ENCODE peak calls at places on chromosome 22, in seven cellular contexts. S, C, V, X, Z, U and H are unnamed samples.

GRCh38 chr22:35306350-35306967 is 6.8 kb downstream of the TOM1 start:
- DNase-seq in X (no peak), V (no peak), Z (no peak), C (no peak), S (no peak), U (no peak), H (no peak)

GRCh38 chr22:33921576-33922181 is 1.4 kb upstream of the LARGE1 start:
- DNase-seq in X (no peak), U (no peak), C (peak; percentile 45), Z (peak; percentile 78), S (peak; percentile 30), V (no peak), H (peak; percentile 42)

GRCh38 chr22:30802202-30803166 is 107.8 kb downstream of the OSBP2 start:
- DNase-seq in Z (peak; percentile 82), X (peak; percentile 65), S (peak; percentile 74), C (peak; percentile 94), V (peak; percentile 32), U (no peak), H (peak; percentile 95)

GRCh38 chr22:37601540-37602442 is 6.8 kb upstream of the GGA1 start:
- DNase-seq in X (no peak), Z (peak; percentile 8), V (no peak), S (no peak), U (no peak), C (peak; percentile 19), H (peak; percentile 88)

GRCh38 chr22:48960981-48961655 is 866.6 kb downstream of the BRD1 start:
- DNase-seq in S (no peak), X (no peak), V (no peak), U (no peak), C (no peak), Z (no peak), H (no peak)

GRCh38 chr22:36258750-36259619 is 6.1 kb downstream of the APOL1 start:
- DNase-seq in X (no peak), S (no peak), C (peak; percentile 65), V (no peak), U (no peak), Z (peak; percentile 26), H (no peak)

GRCh38 chr22:48695251-48695650 is 1132.4 kb downstream of the BRD1 start:
- DNase-seq in S (no peak), V (no peak), U (no peak), X (no peak), Z (no peak), C (no peak), H (no peak)

GRCh38 chr22:38748487-38749136 is 7.2 kb downstream of the SUN2 start:
- DNase-seq in C (no peak), S (no peak), Z (no peak), V (no peak), U (no peak), X (no peak), H (no peak)

GRCh38 chr22:48619721-48620120 is 1208.0 kb downstream of the BRD1 start:
- DNase-seq in V (no peak), X (no peak), Z (no peak), S (no peak), U (no peak), C (no peak), H (no peak)

GRCh38 chr22:19166421-19166820 is 12.1 kb downstream of the SLC25A1 start:
- DNase-seq in S (no peak), Z (no peak), V (no peak), C (no peak), X (no peak), U (no peak), H (no peak)

GRCh38 chr22:38513063-38513462 is 7.0 kb upstream of the DDX17 start:
- DNase-seq in V (peak; percentile 46), X (no peak), S (no peak), U (no peak), C (no peak), Z (no peak), H (peak; percentile 45)

GRCh38 chr22:33599596-33599995 is 320.7 kb downstream of the LARGE1 start:
- DNase-seq in X (no peak), S (no peak), U (no peak), Z (no peak), C (no peak), V (no peak), H (no peak)

GRCh38 chr22:39155421-39155820 is 2.9 kb upstream of the CBX7 start:
- DNase-seq in U (no peak), S (no peak), X (no peak), Z (no peak), V (no peak), C (no peak), H (no peak)

GRCh38 chr22:39312410-39312809 is 7.0 kb downstream of the RPL3 start:
- DNase-seq in V (no peak), X (peak; percentile 52), S (no peak), U (no peak), C (no peak), Z (no peak), H (no peak)

GRCh38 chr22:40491990-40492631 is 121.7 kb downstream of the SGSM3 start:
- DNase-seq in V (no peak), S (no peak), Z (no peak), C (peak; percentile 43), U (peak; percentile 69), X (peak; percentile 74), H (no peak)

GRCh38 chr22:48576333-48577013 is 1251.2 kb downstream of the BRD1 start:
- DNase-seq in V (no peak), S (no peak), Z (peak; percentile 72), U (no peak), X (no peak), C (no peak), H (no peak)

GRCh38 chr22:39215430-39216142 is 29.2 kb downstream of the PDGFB start:
- DNase-seq in Z (no peak), V (peak; percentile 38), C (no peak), X (no peak), S (no peak), U (no peak), H (no peak)

GRCh38 chr22:28112548-28113043 is 193.5 kb upstream of the PITPNB start:
- DNase-seq in C (peak; percentile 44), X (no peak), S (no peak), V (no peak), U (no peak), Z (no peak), H (peak; percentile 32)

GRCh38 chr22:23063539-23064380 is 6.6 kb upstream of the GNAZ start:
- DNase-seq in X (no peak), V (no peak), Z (no peak), U (no peak), C (no peak), S (no peak), H (no peak)

GRCh38 chr22:29212738-29213137 is 7.0 kb downstream of the EMID1 start:
- DNase-seq in S (no peak), X (no peak), V (no peak), Z (no peak), C (no peak), U (no peak), H (no peak)

GRCh38 chr22:36573815-36574350 is 44.9 kb upstream of the EIF3D start:
- DNase-seq in C (no peak), Z (no peak), X (no peak), S (no peak), V (no peak), U (no peak), H (no peak)

GRCh38 chr22:46247443-46247975 is 2.6 kb downstream of the CDPF1 start:
- DNase-seq in Z (no peak), C (no peak), X (no peak), U (no peak), S (no peak), V (no peak), H (no peak)

GRCh38 chr22:46244771-46245170 is 5.3 kb downstream of the CDPF1 start:
- DNase-seq in Z (no peak), U (no peak), V (no peak), S (no peak), X (no peak), C (no peak), H (no peak)

GRCh38 chr22:46250035-46250782 is at the start of gene CDPF1:
- DNase-seq in X (peak; percentile 82), Z (peak; percentile 82), C (peak; percentile 77), V (peak; percentile 85), U (peak; percentile 89), S (peak; percentile 37), H (peak; percentile 94)

GRCh38 chr22:46245515-46245914 is 4.6 kb downstream of the CDPF1 start:
- DNase-seq in Z (no peak), U (no peak), X (no peak), C (no peak), V (no peak), S (no peak), H (no peak)

DNA sequence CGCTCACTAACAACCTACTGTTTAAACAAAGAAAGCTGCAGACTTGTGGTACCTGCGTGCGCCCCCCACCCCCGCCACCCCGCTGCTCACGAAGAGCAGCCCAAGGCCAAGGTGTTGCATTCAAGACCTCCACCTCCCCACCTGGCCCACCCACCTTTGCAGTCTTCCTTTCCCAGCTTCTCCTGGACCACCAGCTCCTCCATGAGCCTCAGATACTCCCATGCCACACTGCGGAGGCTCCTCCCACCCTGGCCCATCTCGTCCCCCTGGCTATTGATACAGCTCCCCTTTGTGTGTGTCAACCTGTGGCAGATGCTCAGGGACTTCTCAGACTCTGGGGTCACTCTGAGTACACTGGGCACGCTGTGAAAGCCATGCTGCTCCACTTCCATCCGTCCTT is 3.9 kb downstream of the CDPF1 start:
- DNase-seq in C (no peak), Z (no peak), U (no peak), S (no peak), V (no peak), X (no peak), H (no peak)
- TF ChIP-seq CTCF in C (no peak), Z (no peak), U (no peak), S (no peak), V (no peak), X (no peak), H (no peak)

GRCh38 chr22:50246242-50247175 is 1.7 kb upstream of the TUBGCP6 start:
- DNase-seq in V (no peak), Z (no peak), S (no peak), C (no peak), X (no peak), U (no peak), H (peak; percentile 35)
- TF ChIP-seq CTCF in V (no peak), Z (peak; percentile 40), S (no peak), C (no peak), X (no peak), U (no peak), H (no peak)

DNA sequence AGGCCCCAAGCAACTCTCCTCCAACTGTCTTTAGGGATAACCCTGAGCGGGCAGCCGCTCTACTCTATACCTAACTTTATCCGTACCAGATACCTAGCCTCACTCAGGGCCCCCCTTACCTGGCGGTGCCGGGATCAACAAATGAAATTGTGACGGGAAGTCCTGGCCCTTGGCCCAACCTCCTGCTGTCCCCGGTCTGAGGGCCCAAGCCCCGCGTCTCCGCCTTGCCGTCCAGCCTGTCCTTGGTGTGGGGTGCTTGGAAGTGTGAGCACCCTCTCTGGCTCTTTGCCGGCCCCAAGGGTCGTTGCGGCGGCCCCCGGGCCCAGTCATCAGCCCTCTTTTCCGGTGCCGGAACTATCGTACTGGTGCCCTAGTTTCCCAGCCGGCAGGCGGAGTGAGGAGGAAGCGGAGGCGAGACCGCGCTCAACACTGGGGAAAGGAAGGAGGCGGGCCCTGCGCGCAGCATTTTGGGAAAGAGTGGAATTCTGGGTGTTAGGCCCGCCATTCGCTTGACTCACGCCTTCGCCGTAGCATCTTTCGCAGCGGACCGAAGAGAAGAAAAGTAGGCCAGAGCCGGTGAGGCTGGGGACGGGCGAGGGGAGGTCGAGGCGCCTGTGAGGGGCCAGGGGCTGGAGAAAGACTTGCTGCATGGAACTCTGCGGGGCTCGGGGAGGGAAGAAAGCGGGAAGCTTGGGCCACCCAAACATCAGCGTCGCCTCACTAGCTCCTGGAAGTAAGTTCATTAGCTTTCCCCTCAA is at the start of gene SNRPD3:
- DNase-seq in C (peak; percentile 94), Z (peak; percentile 86), S (peak; percentile 82), U (peak; percentile 89), X (peak; percentile 88), V (peak; percentile 87), H (peak; percentile 90)
- TF ChIP-seq CTCF in C (no peak), Z (peak; percentile 40), S (peak; percentile 37), U (no peak), X (no peak), V (no peak), H (no peak)

GRCh38 chr22:32205974-32206773 is 1.3 kb upstream of the RFPL2 start:
- DNase-seq in U (no peak), S (no peak), Z (peak; percentile 25), C (no peak), V (no peak), X (no peak), H (peak; percentile 24)
- TF ChIP-seq CTCF in U (no peak), S (no peak), Z (peak; percentile 34), C (no peak), V (no peak), X (no peak), H (peak; percentile 14)